ENCODE peak calls at places on chromosome 10, in eight cellular contexts. One of them, this sample, is unnamed.

GRCh38 chr10:34252111-34252510 is 563.0 kb downstream of the PARD3 start:
- DNase-seq in A673: no peak
- DNase-seq in fibroblast of lung: peak
- DNase-seq in pancreas: no peak
- DNase-seq in PC-9: no peak
- DNase-seq in HCT116: peak
- DNase-seq in lower leg skin: no peak
- DNase-seq in A549: peak
- DNase-seq in this sample: no peak

GRCh38 chr10:49744091-49744685 is 17.9 kb downstream of the OGDHL start:
- DNase-seq in A673: no peak
- DNase-seq in fibroblast of lung: no peak
- DNase-seq in pancreas: no peak
- DNase-seq in PC-9: no peak
- DNase-seq in HCT116: no peak
- DNase-seq in lower leg skin: peak
- DNase-seq in A549: no peak
- DNase-seq in this sample: no peak

GRCh38 chr10:45495438-45496152 is 121.6 kb downstream of the ALOX5 start:
- DNase-seq in A673: no peak
- DNase-seq in fibroblast of lung: peak
- DNase-seq in pancreas: no peak
- DNase-seq in PC-9: no peak
- DNase-seq in HCT116: peak
- DNase-seq in lower leg skin: no peak
- DNase-seq in A549: no peak
- DNase-seq in this sample: no peak

GRCh38 chr10:21929070-21929469 is 74.5 kb downstream of the DNAJC1 start:
- DNase-seq in A673: peak
- DNase-seq in fibroblast of lung: peak
- DNase-seq in pancreas: no peak
- DNase-seq in PC-9: no peak
- DNase-seq in HCT116: no peak
- DNase-seq in lower leg skin: no peak
- DNase-seq in A549: no peak
- DNase-seq in this sample: no peak

GRCh38 chr10:97714401-97715258 is 1.1 kb downstream of the MARVELD1 start:
- DNase-seq in A673: peak
- DNase-seq in fibroblast of lung: peak
- DNase-seq in pancreas: peak
- DNase-seq in PC-9: peak
- DNase-seq in HCT116: no peak
- DNase-seq in lower leg skin: peak
- DNase-seq in A549: peak
- DNase-seq in this sample: peak

GRCh38 chr10:99849525-99849924 is 67.1 kb downstream of the ABCC2 start:
- DNase-seq in A673: peak
- DNase-seq in fibroblast of lung: no peak
- DNase-seq in pancreas: no peak
- DNase-seq in PC-9: no peak
- DNase-seq in HCT116: no peak
- DNase-seq in lower leg skin: no peak
- DNase-seq in A549: no peak
- DNase-seq in this sample: no peak

GRCh38 chr10:18079665-18080295 is 60.4 kb upstream of the CACNB2 start:
- DNase-seq in A673: no peak
- DNase-seq in fibroblast of lung: peak
- DNase-seq in pancreas: no peak
- DNase-seq in PC-9: no peak
- DNase-seq in HCT116: no peak
- DNase-seq in lower leg skin: no peak
- DNase-seq in A549: no peak
- DNase-seq in this sample: peak

GRCh38 chr10:95395947-95396449 is 105.2 kb upstream of the PDLIM1 start:
- DNase-seq in A673: no peak
- DNase-seq in fibroblast of lung: no peak
- DNase-seq in pancreas: no peak
- DNase-seq in PC-9: no peak
- DNase-seq in HCT116: no peak
- DNase-seq in lower leg skin: no peak
- DNase-seq in A549: no peak
- DNase-seq in this sample: no peak

GRCh38 chr10:84076540-84077195 is 62.6 kb upstream of the GHITM start:
- DNase-seq in A673: peak
- DNase-seq in fibroblast of lung: peak
- DNase-seq in pancreas: no peak
- DNase-seq in PC-9: no peak
- DNase-seq in HCT116: no peak
- DNase-seq in lower leg skin: no peak
- DNase-seq in A549: no peak
- DNase-seq in this sample: peak

GRCh38 chr10:91864099-91864498 is 45.2 kb downstream of the FGFBP3 start:
- DNase-seq in A673: no peak
- DNase-seq in fibroblast of lung: no peak
- DNase-seq in pancreas: no peak
- DNase-seq in PC-9: no peak
- DNase-seq in HCT116: no peak
- DNase-seq in lower leg skin: no peak
- DNase-seq in A549: no peak
- DNase-seq in this sample: no peak

GRCh38 chr10:91743460-91743859 is 54.8 kb upstream of the TNKS2 start:
- DNase-seq in A673: no peak
- DNase-seq in fibroblast of lung: no peak
- DNase-seq in pancreas: no peak
- DNase-seq in PC-9: no peak
- DNase-seq in HCT116: no peak
- DNase-seq in lower leg skin: no peak
- DNase-seq in A549: no peak
- DNase-seq in this sample: no peak

GRCh38 chr10:78664929-78665525 is 403.7 kb upstream of the ZMIZ1 start:
- DNase-seq in A673: peak
- DNase-seq in fibroblast of lung: peak
- DNase-seq in pancreas: no peak
- DNase-seq in PC-9: no peak
- DNase-seq in HCT116: peak
- DNase-seq in lower leg skin: no peak
- DNase-seq in A549: no peak
- DNase-seq in this sample: peak

GRCh38 chr10:78820007-78820362 is 248.8 kb upstream of the ZMIZ1 start:
- DNase-seq in A673: no peak
- DNase-seq in fibroblast of lung: no peak
- DNase-seq in pancreas: no peak
- DNase-seq in PC-9: no peak
- DNase-seq in HCT116: no peak
- DNase-seq in lower leg skin: no peak
- DNase-seq in A549: no peak
- DNase-seq in this sample: no peak

GRCh38 chr10:48551796-48552591 is 52.9 kb downstream of the ARHGAP22 start:
- DNase-seq in A673: peak
- DNase-seq in fibroblast of lung: peak
- DNase-seq in pancreas: no peak
- DNase-seq in PC-9: no peak
- DNase-seq in HCT116: peak
- DNase-seq in lower leg skin: peak
- DNase-seq in A549: peak
- DNase-seq in this sample: peak

GRCh38 chr10:102449321-102450123 is 1.8 kb downstream of the C10orf95 start:
- DNase-seq in A673: peak
- DNase-seq in fibroblast of lung: peak
- DNase-seq in pancreas: peak
- DNase-seq in PC-9: peak
- DNase-seq in HCT116: peak
- DNase-seq in lower leg skin: peak
- DNase-seq in A549: no peak
- DNase-seq in this sample: peak

DNA sequence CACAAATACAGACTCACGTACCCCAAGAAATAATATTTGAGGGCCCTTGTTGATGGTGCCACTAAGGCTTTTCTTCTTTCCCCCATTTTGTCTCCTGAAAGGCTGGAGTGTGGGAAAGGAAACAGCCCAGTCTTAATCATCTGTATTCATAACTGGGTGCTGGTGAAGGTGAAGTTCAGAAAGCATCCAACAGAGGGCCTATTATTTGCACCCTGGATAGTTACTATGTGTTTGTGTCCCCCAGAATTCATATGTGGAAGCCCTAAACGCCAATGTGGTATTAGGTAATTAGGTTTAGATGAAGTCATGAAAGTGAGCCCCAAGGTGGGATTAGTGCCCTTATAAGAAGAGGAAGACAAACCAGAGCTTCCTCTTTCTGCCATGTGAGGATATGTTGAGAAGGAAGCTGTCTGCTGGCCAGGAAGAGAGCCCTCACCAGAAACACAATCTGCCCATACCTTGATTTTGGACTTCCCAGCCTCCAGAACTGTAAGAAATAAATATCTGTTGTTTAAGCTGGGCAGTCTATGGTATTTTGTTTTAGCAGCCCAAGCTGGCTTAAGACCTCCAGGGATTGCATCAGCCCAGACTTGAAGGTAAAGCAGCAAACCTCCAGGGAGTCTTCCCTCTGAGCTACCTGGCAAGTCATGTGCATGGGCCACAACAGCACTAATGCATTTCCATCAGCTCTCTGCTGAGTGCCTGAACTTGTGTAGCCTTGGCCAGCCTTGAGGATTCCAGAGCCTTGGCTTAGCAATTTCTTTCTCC is 90.0 kb upstream of the ADRB1 start:
- DNase-seq in A673: no peak
- DNase-seq in fibroblast of lung: no peak
- DNase-seq in pancreas: no peak
- DNase-seq in PC-9: no peak
- DNase-seq in HCT116: no peak
- DNase-seq in lower leg skin: no peak
- DNase-seq in A549: no peak
- DNase-seq in this sample: no peak
- TF ChIP-seq CTCF in A673: peak
- TF ChIP-seq CTCF in fibroblast of lung: no peak
- TF ChIP-seq CTCF in pancreas: no peak
- TF ChIP-seq CTCF in PC-9: peak
- TF ChIP-seq CTCF in HCT116: peak
- TF ChIP-seq CTCF in lower leg skin: no peak
- TF ChIP-seq CTCF in A549: no peak
- TF ChIP-seq CTCF in this sample: peak

DNA sequence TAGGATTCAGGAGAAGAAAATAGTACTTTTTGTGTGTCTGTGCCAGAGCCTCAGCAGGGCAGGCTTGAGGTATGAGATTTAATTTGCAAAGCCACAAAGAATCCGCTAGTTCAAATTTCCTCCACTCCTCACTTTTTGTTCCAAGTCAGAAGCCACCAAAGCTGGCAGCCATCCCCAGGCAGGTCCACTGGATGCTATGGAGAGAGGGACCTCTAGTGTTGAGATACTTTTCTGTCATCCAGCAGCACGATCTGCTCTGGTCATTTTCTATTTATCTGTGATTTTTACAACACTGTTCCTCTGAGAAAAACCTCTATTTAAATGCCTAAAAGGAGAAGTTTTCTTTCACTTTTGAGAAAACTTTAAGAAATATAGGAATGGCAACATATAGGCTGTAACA is 147.9 kb upstream of the FRMD4A start:
- DNase-seq in A673: peak
- DNase-seq in fibroblast of lung: peak
- DNase-seq in pancreas: peak
- DNase-seq in PC-9: no peak
- DNase-seq in HCT116: peak
- DNase-seq in lower leg skin: peak
- DNase-seq in A549: peak
- DNase-seq in this sample: peak
- H3K4me3 ChIP-seq in A673: no peak
- H3K4me3 ChIP-seq in fibroblast of lung: no peak
- H3K4me3 ChIP-seq in pancreas: no peak
- H3K4me3 ChIP-seq in PC-9: no peak
- H3K4me3 ChIP-seq in HCT116: no peak
- H3K4me3 ChIP-seq in lower leg skin: no peak
- H3K4me3 ChIP-seq in A549: no peak
- H3K4me3 ChIP-seq in this sample: no peak

GRCh38 chr10:75095631-75096030 is 15.8 kb upstream of the SAMD8 start:
- DNase-seq in A673: no peak
- DNase-seq in fibroblast of lung: no peak
- DNase-seq in pancreas: no peak
- DNase-seq in PC-9: no peak
- DNase-seq in HCT116: no peak
- DNase-seq in lower leg skin: no peak
- DNase-seq in A549: no peak
- DNase-seq in this sample: no peak

GRCh38 chr10:75099952-75100763 is 11.3 kb upstream of the SAMD8 start:
- DNase-seq in A673: peak
- DNase-seq in fibroblast of lung: peak
- DNase-seq in pancreas: peak
- DNase-seq in PC-9: peak
- DNase-seq in HCT116: peak
- DNase-seq in lower leg skin: peak
- DNase-seq in A549: peak
- DNase-seq in this sample: peak

GRCh38 chr10:75098902-75099673 is 12.4 kb upstream of the SAMD8 start:
- DNase-seq in A673: no peak
- DNase-seq in fibroblast of lung: no peak
- DNase-seq in pancreas: no peak
- DNase-seq in PC-9: no peak
- DNase-seq in HCT116: no peak
- DNase-seq in lower leg skin: no peak
- DNase-seq in A549: no peak
- DNase-seq in this sample: no peak

GRCh38 chr10:75096749-75097148 is 14.7 kb upstream of the SAMD8 start:
- DNase-seq in A673: no peak
- DNase-seq in fibroblast of lung: no peak
- DNase-seq in pancreas: no peak
- DNase-seq in PC-9: no peak
- DNase-seq in HCT116: no peak
- DNase-seq in lower leg skin: no peak
- DNase-seq in A549: no peak
- DNase-seq in this sample: no peak

DNA sequence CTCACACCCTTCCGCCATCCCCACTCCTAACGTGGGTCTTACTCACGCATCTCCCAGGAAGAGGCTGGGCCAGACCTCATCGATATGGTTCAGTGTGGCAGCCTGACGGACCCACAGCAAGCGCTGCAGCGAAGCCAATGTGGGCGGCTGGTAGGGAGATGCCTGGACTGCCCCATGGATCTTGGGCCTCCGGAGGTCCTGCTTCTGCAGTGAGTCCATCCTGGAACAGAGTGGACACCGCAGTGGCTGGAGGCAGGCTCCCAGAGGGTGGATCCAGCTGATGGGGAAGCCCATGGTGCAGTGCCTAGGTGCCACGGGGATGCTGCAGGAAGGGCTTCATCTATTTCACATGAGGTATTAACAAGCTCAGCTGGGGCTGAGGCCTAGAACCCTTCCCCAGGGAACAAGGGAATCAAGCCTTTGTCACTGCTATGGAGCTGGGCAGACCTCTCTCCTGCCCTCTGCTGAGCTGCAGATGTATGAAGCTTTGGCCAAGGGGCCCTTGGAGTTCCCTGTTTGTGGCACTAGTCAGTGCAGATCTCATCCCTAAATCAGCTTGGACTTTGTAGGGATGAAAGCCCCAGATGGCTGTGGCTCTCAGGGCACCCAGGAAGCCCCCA is 13.7 kb upstream of the SAMD8 start:
- DNase-seq in A673: peak
- DNase-seq in fibroblast of lung: no peak
- DNase-seq in pancreas: no peak
- DNase-seq in PC-9: no peak
- DNase-seq in HCT116: no peak
- DNase-seq in lower leg skin: no peak
- DNase-seq in A549: no peak
- DNase-seq in this sample: peak
- TF ChIP-seq CTCF in A673: peak
- TF ChIP-seq CTCF in fibroblast of lung: peak
- TF ChIP-seq CTCF in pancreas: no peak
- TF ChIP-seq CTCF in PC-9: no peak
- TF ChIP-seq CTCF in HCT116: peak
- TF ChIP-seq CTCF in lower leg skin: no peak
- TF ChIP-seq CTCF in A549: no peak
- TF ChIP-seq CTCF in this sample: peak

GRCh38 chr10:105592468-105592867 is 951.4 kb downstream of the SORCS3 start:
- DNase-seq in A673: peak
- DNase-seq in fibroblast of lung: peak
- DNase-seq in pancreas: no peak
- DNase-seq in PC-9: no peak
- DNase-seq in HCT116: no peak
- DNase-seq in lower leg skin: no peak
- DNase-seq in A549: no peak
- DNase-seq in this sample: no peak
- H3K4me3 ChIP-seq in A673: no peak
- H3K4me3 ChIP-seq in fibroblast of lung: no peak
- H3K4me3 ChIP-seq in pancreas: no peak
- H3K4me3 ChIP-seq in PC-9: no peak
- H3K4me3 ChIP-seq in HCT116: no peak
- H3K4me3 ChIP-seq in lower leg skin: no peak
- H3K4me3 ChIP-seq in A549: no peak
- H3K4me3 ChIP-seq in this sample: no peak

This sample was measured in fibroblast of villous mesenchyme.